ENCODE peak calls at places on chromosomes 12 and 14, in six cellular contexts. S is lower lobe of right lung, G is cardiac muscle cell, R is mucosa of descending colon, Q is hepatocyte, T is adrenal gland. J is an unnamed sample. For H3K4me1, H3K9me3 and H3K36me3, the result is how much of the 10 kb centered on the place peaks cover.

GRCh38 chr12:27709212-27709931 is 1.3 kb upstream of the MRPS35 start:
- DNase-seq in S (no peak), G (no peak), R (no peak), Q (no peak), T (no peak), J (no peak)

GRCh38 chr12:113651662-113652061 is 180.0 kb upstream of the LHX5 start:
- DNase-seq in S (no peak), G (no peak), R (no peak), Q (no peak), T (no peak), J (no peak)

GRCh38 chr12:113049976-113050742 is 6.4 kb upstream of the DTX1 start:
- DNase-seq in S (no peak), G (peak), R (peak), Q (no peak), T (no peak), J (peak)

GRCh38 chr12:12236896-12237295 is 29.9 kb downstream of the LRP6 start:
- DNase-seq in S (no peak), G (no peak), R (no peak), Q (no peak), T (no peak), J (no peak)

GRCh38 chr12:52043386-52044212 is 7.6 kb upstream of the NR4A1 start:
- DNase-seq in S (no peak), G (no peak), R (no peak), Q (no peak), T (peak), J (no peak)

GRCh38 chr12:68446896-68447806 is 115.0 kb upstream of the MDM1 start:
- DNase-seq in S (no peak), G (peak), R (no peak), Q (no peak), T (no peak), J (no peak)

GRCh38 chr14:33460119-33460518 is 490.8 kb downstream of the EGLN3 start:
- DNase-seq in S (no peak), G (no peak), R (peak), Q (no peak), T (no peak), J (no peak)

GRCh38 chr12:64672925-64673409 is 62.7 kb downstream of the RASSF3 start:
- DNase-seq in S (peak), G (no peak), R (peak), Q (peak), T (peak), J (no peak)

GRCh38 chr12:71664411-71665108 is 459 bp downstream of the THAP2 start:
- DNase-seq in S (no peak), G (no peak), R (no peak), Q (no peak), T (no peak), J (no peak)

GRCh38 chr14:53017837-53018236 is 67.0 kb upstream of the FERMT2 start:
- DNase-seq in S (no peak), G (no peak), R (no peak), Q (no peak), T (no peak), J (no peak)

GRCh38 chr14:98133806-98134205 is 1138.2 kb downstream of the BCL11B start:
- DNase-seq in S (no peak), G (no peak), R (no peak), Q (no peak), T (no peak), J (no peak)

GRCh38 chr12:50403001-50403440 is 2.3 kb downstream of the LARP4 start:
- DNase-seq in S (no peak), G (no peak), R (no peak), Q (no peak), T (no peak), J (no peak)

GRCh38 chr14:95222870-95223398 is 65.6 kb upstream of the DICER1 start:
- DNase-seq in S (no peak), G (no peak), R (no peak), Q (peak), T (no peak), J (no peak)
- H3K4me1 ChIP-seq in S (under half), G (under half), R (under half), Q (under half), T (under half), J (under half)

GRCh38 chr14:24058260-24058950 is 6.6 kb downstream of the CARMIL3 start:
- DNase-seq in S (no peak), G (peak), R (peak), Q (peak), T (peak), J (peak)

GRCh38 chr14:24058951-24059475 is 7.2 kb downstream of the CARMIL3 start:
- DNase-seq in S (no peak), G (peak), R (no peak), Q (no peak), T (no peak), J (no peak)

GRCh38 chr14:24056800-24057184 is 5.0 kb downstream of the CARMIL3 start:
- DNase-seq in S (no peak), G (no peak), R (no peak), Q (no peak), T (no peak), J (no peak)

GRCh38 chr14:24057271-24057670 is 5.5 kb downstream of the CARMIL3 start:
- DNase-seq in S (no peak), G (no peak), R (no peak), Q (no peak), T (no peak), J (no peak)

GRCh38 chr14:24057867-24058259 is 6.1 kb downstream of the CARMIL3 start:
- DNase-seq in S (no peak), G (no peak), R (no peak), Q (no peak), T (no peak), J (no peak)
- H3K9me3 ChIP-seq in S (under half), G (under half), R (under half), Q (under half), T (under half), J (under half)

GRCh38 chr12:120141336-120141735 is 24.8 kb upstream of the RAB35 start:
- DNase-seq in S (no peak), G (no peak), R (no peak), Q (no peak), T (no peak), J (no peak)
- H3K36me3 ChIP-seq in S (half or more), G (half or more), R (under half), Q (under half), T (half or more), J (half or more)

DNA sequence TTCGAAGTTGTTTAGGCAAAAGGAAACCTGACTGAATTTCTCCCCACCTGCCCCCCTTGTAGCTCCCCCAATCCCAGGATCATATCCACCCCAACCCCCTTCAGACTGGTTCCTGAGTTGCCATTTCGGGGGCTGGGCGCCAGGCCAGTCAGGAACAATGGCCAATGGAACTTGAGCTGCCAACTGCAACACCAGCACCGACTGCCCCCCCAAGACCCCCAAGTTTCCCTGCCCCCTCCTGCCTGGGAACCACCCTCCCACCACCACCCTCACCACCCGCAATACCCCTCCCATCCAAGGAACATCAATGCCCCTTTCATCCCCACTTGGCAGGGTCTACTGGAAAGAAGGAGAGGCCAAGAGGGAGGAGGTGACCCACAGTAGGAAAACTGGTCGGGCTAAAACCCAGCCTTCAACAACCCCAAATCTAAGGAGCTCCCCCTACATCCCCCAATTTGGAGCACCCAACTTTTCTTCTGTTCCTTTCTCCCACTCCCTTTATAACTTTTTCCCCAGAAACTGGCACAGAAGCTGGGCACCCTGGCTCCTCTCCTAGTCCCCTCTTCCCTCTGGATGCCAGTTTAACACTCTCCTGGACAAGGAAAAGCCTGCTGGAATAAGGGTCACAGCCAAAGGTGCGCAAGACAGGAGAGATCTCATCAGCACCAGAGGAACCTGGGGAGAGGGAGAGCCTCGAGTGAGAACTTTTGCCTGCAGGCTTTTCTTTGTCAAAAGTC is 1.6 kb upstream of the NDRG2 start:
- DNase-seq in S (no peak), G (no peak), R (no peak), Q (no peak), T (no peak), J (no peak)
- H3K4me1 ChIP-seq in S (under half), G (under half), R (under half), Q (under half), T (under half), J (under half)

GRCh38 chr14:105855893-105856675 is 329.7 kb downstream of the TMEM121 start:
- DNase-seq in S (no peak), G (no peak), R (no peak), Q (no peak), T (peak), J (no peak)

GRCh38 chr14:105853907-105854599 is 327.7 kb downstream of the TMEM121 start:
- DNase-seq in S (peak), G (no peak), R (no peak), Q (no peak), T (peak), J (no peak)

GRCh38 chr14:105854600-105855245 is 328.3 kb downstream of the TMEM121 start:
- DNase-seq in S (peak), G (no peak), R (no peak), Q (no peak), T (peak), J (no peak)

GRCh38 chr14:105856676-105857222 is 330.4 kb downstream of the TMEM121 start:
- DNase-seq in S (no peak), G (no peak), R (no peak), Q (no peak), T (peak), J (no peak)

GRCh38 chr14:105855246-105855892 is 329.0 kb downstream of the TMEM121 start:
- DNase-seq in S (peak), G (no peak), R (no peak), Q (no peak), T (peak), J (no peak)
- H3K9me3 ChIP-seq in S (under half), G (under half), R (under half), Q (under half), T (under half), J (under half)

GRCh38 chr14:41986726-41987125 is 380.1 kb downstream of the LRFN5 start:
- DNase-seq in S (no peak), G (no peak), R (no peak), Q (no peak), T (no peak), J (no peak)
- H3K36me3 ChIP-seq in S (under half), G (under half), R (under half), Q (under half), T (under half), J (under half)

DNA sequence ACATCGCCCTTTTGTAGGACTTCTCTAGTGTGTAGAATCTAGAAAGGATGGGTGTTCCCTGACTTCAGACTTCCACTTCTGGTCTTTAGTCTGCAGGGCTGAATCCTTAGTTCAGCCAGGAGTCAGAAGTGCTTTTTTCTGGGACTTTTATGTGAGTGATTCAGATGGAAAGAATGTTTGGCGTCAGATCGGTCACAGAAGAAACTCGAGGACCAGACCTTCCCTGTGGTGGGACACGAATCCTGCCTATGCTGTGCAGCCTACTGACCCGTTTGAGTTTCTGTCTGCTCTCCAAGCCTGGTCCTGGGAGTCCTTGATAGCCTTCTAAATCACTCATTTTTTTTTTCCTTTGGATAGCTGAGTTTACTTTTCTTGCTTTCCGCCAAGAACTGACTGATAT is 165.3 kb upstream of the SSTR1 start:
- DNase-seq in S (no peak), G (no peak), R (peak), Q (peak), T (no peak), J (no peak)
- H3K4me1 ChIP-seq in S (under half), G (under half), R (under half), Q (under half), T (under half), J (under half)

J was measured in HAP-1.